ENCODE peak calls at places on chromosomes 11 and 22, in five cellular contexts. One of them, this sample, is unnamed.

GRCh38 chr11:37504066-37504611 is 906.1 kb upstream of the RAG2 start:
- DNase-seq in cardiac muscle cell: no peak
- DNase-seq in IMR-90: peak; percentile 90
- DNase-seq in AG10803: peak; percentile 52
- DNase-seq in ovary: no peak
- DNase-seq in this sample: peak; percentile 90

GRCh38 chr22:47616396-47617020 is 854.1 kb downstream of the TBC1D22A start:
- DNase-seq in cardiac muscle cell: no peak
- DNase-seq in IMR-90: no peak
- DNase-seq in AG10803: no peak
- DNase-seq in ovary: no peak
- DNase-seq in this sample: no peak

GRCh38 chr11:35316161-35316560 is 103.2 kb downstream of the SLC1A2 start:
- DNase-seq in cardiac muscle cell: no peak
- DNase-seq in IMR-90: peak; percentile 33
- DNase-seq in AG10803: peak; percentile 23
- DNase-seq in ovary: no peak
- DNase-seq in this sample: peak; percentile 82

GRCh38 chr11:26286472-26287066 is 45.4 kb upstream of the ANO3 start:
- DNase-seq in cardiac muscle cell: peak; percentile 62
- DNase-seq in IMR-90: peak; percentile 37
- DNase-seq in AG10803: no peak
- DNase-seq in ovary: no peak
- DNase-seq in this sample: peak; percentile 39

GRCh38 chr11:46390331-46391171 is 1.0 kb downstream of the CHRM4 start:
- DNase-seq in cardiac muscle cell: no peak
- DNase-seq in IMR-90: no peak
- DNase-seq in AG10803: no peak
- DNase-seq in ovary: no peak
- DNase-seq in this sample: no peak

GRCh38 chr11:17781626-17782025 is 47.0 kb downstream of the KCNC1 start:
- DNase-seq in cardiac muscle cell: no peak
- DNase-seq in IMR-90: no peak
- DNase-seq in AG10803: no peak
- DNase-seq in ovary: no peak
- DNase-seq in this sample: no peak

GRCh38 chr11:83035070-83035854 is 36.4 kb downstream of the RAB30 start:
- DNase-seq in cardiac muscle cell: no peak
- DNase-seq in IMR-90: no peak
- DNase-seq in AG10803: peak; percentile 79
- DNase-seq in ovary: no peak
- DNase-seq in this sample: no peak

GRCh38 chr22:48238018-48238915 is 1475.8 kb downstream of the TBC1D22A start:
- DNase-seq in cardiac muscle cell: no peak
- DNase-seq in IMR-90: no peak
- DNase-seq in AG10803: no peak
- DNase-seq in ovary: no peak
- DNase-seq in this sample: no peak

GRCh38 chr22:46984751-46985506 is 222.5 kb downstream of the TBC1D22A start:
- DNase-seq in cardiac muscle cell: no peak
- DNase-seq in IMR-90: peak; percentile 69
- DNase-seq in AG10803: peak; percentile 66
- DNase-seq in ovary: no peak
- DNase-seq in this sample: peak; percentile 74

GRCh38 chr11:133406493-133406892 is 125.8 kb downstream of the OPCML start:
- DNase-seq in cardiac muscle cell: no peak
- DNase-seq in IMR-90: no peak
- DNase-seq in AG10803: no peak
- DNase-seq in ovary: no peak
- DNase-seq in this sample: no peak

GRCh38 chr11:106691807-106692365 is 326.4 kb downstream of the GUCY1A2 start:
- DNase-seq in cardiac muscle cell: no peak
- DNase-seq in IMR-90: peak; percentile 77
- DNase-seq in AG10803: no peak
- DNase-seq in ovary: no peak
- DNase-seq in this sample: no peak

GRCh38 chr11:7019500-7020182 is 505 bp downstream of the ZNF214 start:
- DNase-seq in cardiac muscle cell: peak; percentile 58
- DNase-seq in IMR-90: peak; percentile 20
- DNase-seq in AG10803: no peak
- DNase-seq in ovary: peak; percentile 37
- DNase-seq in this sample: peak; percentile 2

GRCh38 chr11:44826922-44827643 is 100.3 kb downstream of the TSPAN18 start:
- DNase-seq in cardiac muscle cell: no peak
- DNase-seq in IMR-90: no peak
- DNase-seq in AG10803: no peak
- DNase-seq in ovary: no peak
- DNase-seq in this sample: no peak

GRCh38 chr11:29173660-29174062 is 843.2 kb downstream of the KCNA4 start:
- DNase-seq in cardiac muscle cell: no peak
- DNase-seq in IMR-90: peak; percentile 99
- DNase-seq in AG10803: peak; percentile 82
- DNase-seq in ovary: no peak
- DNase-seq in this sample: peak; percentile 93

GRCh38 chr11:124761301-124762021 is 629 bp downstream of the ESAM start:
- DNase-seq in cardiac muscle cell: no peak
- DNase-seq in IMR-90: no peak
- DNase-seq in AG10803: no peak
- DNase-seq in ovary: no peak
- DNase-seq in this sample: no peak

GRCh38 chr11:88631497-88631896 is 294.0 kb upstream of the CTSC start:
- DNase-seq in cardiac muscle cell: no peak
- DNase-seq in IMR-90: peak; percentile 51
- DNase-seq in AG10803: no peak
- DNase-seq in ovary: no peak
- DNase-seq in this sample: peak; percentile 41

GRCh38 chr22:22682196-22682595 is 37.8 kb downstream of the GGTLC2 start:
- DNase-seq in cardiac muscle cell: no peak
- DNase-seq in IMR-90: no peak
- DNase-seq in AG10803: no peak
- DNase-seq in ovary: no peak
- DNase-seq in this sample: no peak

GRCh38 chr11:96111308-96111707 is 187.4 kb upstream of the MTMR2 start:
- DNase-seq in cardiac muscle cell: no peak
- DNase-seq in IMR-90: no peak
- DNase-seq in AG10803: no peak
- DNase-seq in ovary: no peak
- DNase-seq in this sample: no peak

GRCh38 chr11:19768815-19769214 is 56.2 kb downstream of the NAV2 start:
- DNase-seq in cardiac muscle cell: no peak
- DNase-seq in IMR-90: no peak
- DNase-seq in AG10803: no peak
- DNase-seq in ovary: no peak
- DNase-seq in this sample: no peak

GRCh38 chr11:29159552-29160465 is 857.0 kb downstream of the KCNA4 start:
- DNase-seq in cardiac muscle cell: peak; percentile 76
- DNase-seq in IMR-90: peak; percentile 90
- DNase-seq in AG10803: peak; percentile 73
- DNase-seq in ovary: no peak
- DNase-seq in this sample: peak; percentile 85

GRCh38 chr11:2471048-2471803 is 26.4 kb downstream of the KCNQ1 start:
- DNase-seq in cardiac muscle cell: no peak
- DNase-seq in IMR-90: no peak
- DNase-seq in AG10803: no peak
- DNase-seq in ovary: no peak
- DNase-seq in this sample: no peak

GRCh38 chr22:27583930-27584329 is 217.6 kb downstream of the MN1 start:
- DNase-seq in cardiac muscle cell: no peak
- DNase-seq in IMR-90: no peak
- DNase-seq in AG10803: no peak
- DNase-seq in ovary: no peak
- DNase-seq in this sample: no peak

GRCh38 chr11:125451400-125452124 is 44.5 kb downstream of the FEZ1 start:
- DNase-seq in cardiac muscle cell: peak; percentile 87
- DNase-seq in IMR-90: peak; percentile 25
- DNase-seq in AG10803: no peak
- DNase-seq in ovary: peak; percentile 69
- DNase-seq in this sample: no peak

GRCh38 chr11:115226556-115226955 is 277.7 kb downstream of the CADM1 start:
- DNase-seq in cardiac muscle cell: peak; percentile 42
- DNase-seq in IMR-90: peak; percentile 84
- DNase-seq in AG10803: peak; percentile 90
- DNase-seq in ovary: no peak
- DNase-seq in this sample: peak; percentile 92

GRCh38 chr11:102269927-102270326 is 47.4 kb upstream of the BIRC3 start:
- DNase-seq in cardiac muscle cell: no peak
- DNase-seq in IMR-90: peak; percentile 81
- DNase-seq in AG10803: peak; percentile 31
- DNase-seq in ovary: no peak
- DNase-seq in this sample: peak; percentile 69

GRCh38 chr11:67645521-67646457 is 4.7 kb downstream of the ACY3 start:
- DNase-seq in cardiac muscle cell: no peak
- DNase-seq in IMR-90: no peak
- DNase-seq in AG10803: no peak
- DNase-seq in ovary: no peak
- DNase-seq in this sample: no peak
- TF ChIP-seq CTCF in cardiac muscle cell: no peak
- TF ChIP-seq CTCF in IMR-90: no peak
- TF ChIP-seq CTCF in AG10803: no peak
- TF ChIP-seq CTCF in ovary: no peak
- TF ChIP-seq CTCF in this sample: no peak

DNA sequence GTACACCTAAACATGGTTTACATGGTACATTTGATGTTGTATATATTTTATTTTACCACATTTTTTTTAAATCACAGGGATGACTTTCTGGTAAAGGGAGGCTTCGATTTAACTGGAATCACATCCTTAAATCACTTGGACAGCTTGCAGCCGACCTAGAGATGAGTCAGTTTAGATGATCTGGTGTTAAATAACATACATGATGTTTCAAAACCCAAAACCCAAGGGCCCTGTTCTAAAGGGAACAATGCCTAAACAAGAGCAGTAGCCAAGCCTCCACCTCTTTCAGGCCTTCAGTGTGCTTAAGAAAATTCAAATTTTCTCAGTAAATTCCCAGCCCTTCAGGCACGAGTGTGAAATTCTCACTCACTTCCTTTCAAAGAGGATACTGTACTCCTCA is 108.8 kb downstream of the WT1 start:
- DNase-seq in cardiac muscle cell: no peak
- DNase-seq in IMR-90: no peak
- DNase-seq in AG10803: peak; percentile 27
- DNase-seq in ovary: no peak
- DNase-seq in this sample: no peak
- H3K4me3 ChIP-seq in cardiac muscle cell: no peak overlapping the region
- H3K4me3 ChIP-seq in IMR-90: no peak overlapping the region
- H3K4me3 ChIP-seq in AG10803: no peak overlapping the region
- H3K4me3 ChIP-seq in ovary: no peak overlapping the region
- H3K4me3 ChIP-seq in this sample: no peak overlapping the region

GRCh38 chr11:9886595-9886994 is 222.7 kb downstream of the SWAP70 start:
- DNase-seq in cardiac muscle cell: no peak
- DNase-seq in IMR-90: no peak
- DNase-seq in AG10803: no peak
- DNase-seq in ovary: no peak
- DNase-seq in this sample: no peak
- TF ChIP-seq CTCF in cardiac muscle cell: no peak
- TF ChIP-seq CTCF in IMR-90: no peak
- TF ChIP-seq CTCF in AG10803: no peak
- TF ChIP-seq CTCF in ovary: no peak
- TF ChIP-seq CTCF in this sample: no peak

GRCh38 chr22:45009881-45010531 is at the start of gene PHF21B:
- DNase-seq in cardiac muscle cell: peak; percentile 94
- DNase-seq in IMR-90: peak; percentile 22
- DNase-seq in AG10803: peak; percentile 13
- DNase-seq in ovary: peak; percentile 87
- DNase-seq in this sample: peak; percentile 11
- H3K4me3 ChIP-seq in cardiac muscle cell: peak within 1 kb of the TSS; percentile 60
- H3K4me3 ChIP-seq in IMR-90: peak within 1 kb of the TSS; percentile 60
- H3K4me3 ChIP-seq in AG10803: peak within 1 kb of the TSS; percentile 58
- H3K4me3 ChIP-seq in ovary: peak within 1 kb of the TSS; percentile 46
- H3K4me3 ChIP-seq in this sample: peak within 1 kb of the TSS; percentile 33

GRCh38 chr11:121651267-121651625 is 198.5 kb upstream of the SORL1-AS1 start:
- DNase-seq in cardiac muscle cell: no peak
- DNase-seq in IMR-90: no peak
- DNase-seq in AG10803: no peak
- DNase-seq in ovary: no peak
- DNase-seq in this sample: no peak

GRCh38 chr11:121654506-121655480 is 202.0 kb upstream of the SORL1-AS1 start:
- DNase-seq in cardiac muscle cell: no peak
- DNase-seq in IMR-90: peak; percentile 25
- DNase-seq in AG10803: peak; percentile 77
- DNase-seq in ovary: no peak
- DNase-seq in this sample: no peak

GRCh38 chr11:121650520-121651266 is 197.9 kb upstream of the SORL1-AS1 start:
- DNase-seq in cardiac muscle cell: no peak
- DNase-seq in IMR-90: no peak
- DNase-seq in AG10803: no peak
- DNase-seq in ovary: no peak
- DNase-seq in this sample: no peak

GRCh38 chr11:121655481-121656332 is 202.9 kb upstream of the SORL1-AS1 start:
- DNase-seq in cardiac muscle cell: peak; percentile 88
- DNase-seq in IMR-90: peak; percentile 99
- DNase-seq in AG10803: peak; percentile 99
- DNase-seq in ovary: peak; percentile 92
- DNase-seq in this sample: peak; percentile 97

DNA sequence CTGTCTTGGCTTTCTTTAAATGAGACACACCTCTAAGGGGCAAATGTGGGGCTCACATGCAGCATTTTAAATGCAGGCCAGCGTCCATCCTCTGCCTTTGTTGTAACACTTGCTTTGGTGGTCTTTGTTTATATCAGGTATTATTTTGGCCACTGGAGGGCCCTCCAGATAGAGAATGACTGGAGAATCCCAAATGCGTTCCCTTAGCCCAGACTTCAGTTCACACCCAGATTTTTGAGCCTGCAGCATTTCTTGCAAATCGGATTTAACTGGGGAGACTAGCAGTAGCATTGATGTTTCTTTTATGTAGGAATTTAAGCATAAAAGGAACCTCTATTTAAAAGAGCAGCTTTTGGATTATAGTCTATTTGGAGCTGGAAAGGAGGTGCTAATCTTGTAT is 200.2 kb upstream of the SORL1-AS1 start:
- DNase-seq in cardiac muscle cell: peak; percentile 49
- DNase-seq in IMR-90: no peak
- DNase-seq in AG10803: peak; percentile 38
- DNase-seq in ovary: no peak
- DNase-seq in this sample: peak; percentile 40
- TF ChIP-seq CTCF in cardiac muscle cell: peak; percentile 43
- TF ChIP-seq CTCF in IMR-90: peak; percentile 36
- TF ChIP-seq CTCF in AG10803: peak; percentile 49
- TF ChIP-seq CTCF in ovary: peak; percentile 45
- TF ChIP-seq CTCF in this sample: peak; percentile 50

This sample was measured in astrocyte of the spinal cord.